ENCODE peak calls at places on chromosomes 1 and 21, in six cellular contexts. One of them, this sample, is unnamed.
A peak's percentile ranks its signal among the peaks of the same experiment; 100 is the strongest.

GRCh38 chr21:37565530-37566223 is 199.1 kb downstream of the DYRK1A start:
- DNase-seq in H1: no peak
- DNase-seq in GM12878: no peak
- DNase-seq in HepG2: peak; percentile 90
- DNase-seq in GM12891: no peak
- DNase-seq in K562: no peak
- DNase-seq in this sample: no peak

GRCh38 chr1:237041795-237042466 is at the start of gene RYR2:
- DNase-seq in HepG2: no peak
- DNase-seq in H1: peak; percentile 70
- DNase-seq in GM12891: peak; percentile 21
- DNase-seq in K562: no peak
- DNase-seq in GM12878: no peak
- DNase-seq in this sample: no peak

GRCh38 chr1:77759090-77760028 is at the start of gene USP33:
- DNase-seq in H1: peak; percentile 63
- DNase-seq in GM12878: no peak
- DNase-seq in K562: peak; percentile 96
- DNase-seq in GM12891: peak; percentile 78
- DNase-seq in HepG2: peak; percentile 72
- DNase-seq in this sample: peak; percentile 73

GRCh38 chr21:14545906-14546480 is at the start of gene SAMSN1:
- DNase-seq in H1: no peak
- DNase-seq in GM12878: peak; percentile 78
- DNase-seq in GM12891: no peak
- DNase-seq in HepG2: no peak
- DNase-seq in K562: peak; percentile 60
- DNase-seq in this sample: no peak

GRCh38 chr1:230205719-230206198 is 138.7 kb downstream of the GALNT2 start:
- DNase-seq in H1: no peak
- DNase-seq in GM12891: no peak
- DNase-seq in HepG2: no peak
- DNase-seq in K562: peak; percentile 81
- DNase-seq in GM12878: no peak
- DNase-seq in this sample: no peak

GRCh38 chr1:27001570-27002360 is 8.3 kb downstream of the TRNP1 start:
- DNase-seq in K562: no peak
- DNase-seq in GM12878: peak; percentile 38
- DNase-seq in H1: no peak
- DNase-seq in GM12891: no peak
- DNase-seq in HepG2: peak; percentile 50
- DNase-seq in this sample: no peak

GRCh38 chr1:221263831-221264767 is 384.9 kb downstream of the HLX start:
- DNase-seq in H1: peak; percentile 9
- DNase-seq in GM12878: peak; percentile 5
- DNase-seq in HepG2: peak; percentile 52
- DNase-seq in GM12891: peak; percentile 9
- DNase-seq in K562: peak; percentile 51
- DNase-seq in this sample: no peak

GRCh38 chr1:231338270-231339128 is at the start of gene SPRTN:
- DNase-seq in GM12891: peak; percentile 19
- DNase-seq in K562: peak; percentile 92
- DNase-seq in H1: no peak
- DNase-seq in GM12878: no peak
- DNase-seq in HepG2: no peak
- DNase-seq in this sample: peak; percentile 34

GRCh38 chr1:85407978-85408377 is 57.0 kb downstream of the DDAH1 start:
- DNase-seq in GM12891: no peak
- DNase-seq in GM12878: no peak
- DNase-seq in K562: no peak
- DNase-seq in HepG2: no peak
- DNase-seq in H1: no peak
- DNase-seq in this sample: no peak

GRCh38 chr1:231629132-231629531 is 2.5 kb downstream of the DISC1 start:
- DNase-seq in GM12891: no peak
- DNase-seq in GM12878: no peak
- DNase-seq in K562: no peak
- DNase-seq in HepG2: no peak
- DNase-seq in H1: no peak
- DNase-seq in this sample: no peak

GRCh38 chr1:23799570-23800395 is 771 bp downstream of the GALE start:
- DNase-seq in HepG2: peak; percentile 61
- DNase-seq in GM12878: no peak
- DNase-seq in K562: peak; percentile 72
- DNase-seq in H1: no peak
- DNase-seq in GM12891: peak; percentile 47
- DNase-seq in this sample: peak; percentile 51

GRCh38 chr1:78641558-78641957 is 8.1 kb upstream of the IFI44 start:
- DNase-seq in GM12878: no peak
- DNase-seq in GM12891: no peak
- DNase-seq in K562: no peak
- DNase-seq in HepG2: no peak
- DNase-seq in H1: no peak
- DNase-seq in this sample: no peak

GRCh38 chr21:40829791-40830190 is 17.2 kb downstream of the DSCAM start:
- DNase-seq in GM12891: no peak
- DNase-seq in H1: no peak
- DNase-seq in K562: no peak
- DNase-seq in GM12878: no peak
- DNase-seq in HepG2: no peak
- DNase-seq in this sample: no peak

GRCh38 chr1:172948457-172948856 is 102.3 kb downstream of the TNFSF18 start:
- DNase-seq in HepG2: no peak
- DNase-seq in GM12878: no peak
- DNase-seq in GM12891: no peak
- DNase-seq in K562: no peak
- DNase-seq in H1: no peak
- DNase-seq in this sample: no peak

GRCh38 chr1:162596514-162597170 is 35.1 kb downstream of the UAP1 start:
- DNase-seq in HepG2: peak; percentile 83
- DNase-seq in GM12891: no peak
- DNase-seq in GM12878: no peak
- DNase-seq in H1: no peak
- DNase-seq in K562: no peak
- DNase-seq in this sample: no peak

GRCh38 chr1:61043010-61043820 is 39.1 kb upstream of the NFIA start:
- DNase-seq in GM12878: no peak
- DNase-seq in K562: no peak
- DNase-seq in HepG2: peak; percentile 37
- DNase-seq in GM12891: peak; percentile 51
- DNase-seq in H1: no peak
- DNase-seq in this sample: peak; percentile 44

GRCh38 chr21:15276243-15276642 is 211.4 kb upstream of the NRIP1 start:
- DNase-seq in K562: no peak
- DNase-seq in GM12878: no peak
- DNase-seq in HepG2: no peak
- DNase-seq in GM12891: no peak
- DNase-seq in H1: no peak
- DNase-seq in this sample: no peak

GRCh38 chr1:168865850-168866620 is 137.0 kb upstream of the DPT start:
- DNase-seq in K562: no peak
- DNase-seq in H1: no peak
- DNase-seq in GM12878: no peak
- DNase-seq in HepG2: no peak
- DNase-seq in GM12891: no peak
- DNase-seq in this sample: no peak

GRCh38 chr1:75559141-75559540 is 51.8 kb downstream of the SLC44A5 start:
- DNase-seq in GM12878: no peak
- DNase-seq in H1: no peak
- DNase-seq in HepG2: no peak
- DNase-seq in K562: no peak
- DNase-seq in GM12891: no peak
- DNase-seq in this sample: no peak

GRCh38 chr1:79353224-79353623 is 346.7 kb upstream of the ADGRL4 start:
- DNase-seq in HepG2: peak; percentile 2
- DNase-seq in GM12891: no peak
- DNase-seq in GM12878: no peak
- DNase-seq in K562: no peak
- DNase-seq in H1: no peak
- DNase-seq in this sample: no peak

GRCh38 chr1:77687519-77687906 is 5.1 kb upstream of the ZZZ3 start:
- DNase-seq in H1: peak; percentile 51
- DNase-seq in HepG2: peak; percentile 41
- DNase-seq in GM12891: no peak
- DNase-seq in K562: no peak
- DNase-seq in GM12878: no peak
- DNase-seq in this sample: no peak

GRCh38 chr21:39073063-39073462 is 110.2 kb downstream of the PSMG1 start:
- DNase-seq in H1: no peak
- DNase-seq in K562: no peak
- DNase-seq in HepG2: no peak
- DNase-seq in GM12878: no peak
- DNase-seq in GM12891: no peak
- DNase-seq in this sample: no peak

GRCh38 chr1:166197141-166197540 is 30.3 kb upstream of the FAM78B start:
- DNase-seq in HepG2: no peak
- DNase-seq in GM12891: no peak
- DNase-seq in K562: no peak
- DNase-seq in H1: no peak
- DNase-seq in GM12878: no peak
- DNase-seq in this sample: no peak

GRCh38 chr21:46160563-46161179 is 5.3 kb upstream of the FTCD start:
- DNase-seq in K562: no peak
- DNase-seq in GM12878: no peak
- DNase-seq in HepG2: no peak
- DNase-seq in H1: no peak
- DNase-seq in GM12891: no peak
- DNase-seq in this sample: no peak

GRCh38 chr1:198528376-198528775 is 12.1 kb downstream of the ATP6V1G3 start:
- DNase-seq in H1: no peak
- DNase-seq in GM12891: no peak
- DNase-seq in HepG2: no peak
- DNase-seq in GM12878: no peak
- DNase-seq in K562: no peak
- DNase-seq in this sample: no peak

GRCh38 chr1:206503591-206504362 is 3.6 kb upstream of the RASSF5 start:
- DNase-seq in HepG2: peak; percentile 15
- DNase-seq in GM12891: no peak
- DNase-seq in K562: peak; percentile 79
- DNase-seq in GM12878: peak; percentile 95
- DNase-seq in H1: no peak
- DNase-seq in this sample: no peak

GRCh38 chr1:46757956-46758304 is 39.0 kb upstream of the EFCAB14 start:
- DNase-seq in GM12878: no peak
- DNase-seq in GM12891: no peak
- DNase-seq in K562: no peak
- DNase-seq in H1: no peak
- DNase-seq in HepG2: no peak
- DNase-seq in this sample: no peak

DNA sequence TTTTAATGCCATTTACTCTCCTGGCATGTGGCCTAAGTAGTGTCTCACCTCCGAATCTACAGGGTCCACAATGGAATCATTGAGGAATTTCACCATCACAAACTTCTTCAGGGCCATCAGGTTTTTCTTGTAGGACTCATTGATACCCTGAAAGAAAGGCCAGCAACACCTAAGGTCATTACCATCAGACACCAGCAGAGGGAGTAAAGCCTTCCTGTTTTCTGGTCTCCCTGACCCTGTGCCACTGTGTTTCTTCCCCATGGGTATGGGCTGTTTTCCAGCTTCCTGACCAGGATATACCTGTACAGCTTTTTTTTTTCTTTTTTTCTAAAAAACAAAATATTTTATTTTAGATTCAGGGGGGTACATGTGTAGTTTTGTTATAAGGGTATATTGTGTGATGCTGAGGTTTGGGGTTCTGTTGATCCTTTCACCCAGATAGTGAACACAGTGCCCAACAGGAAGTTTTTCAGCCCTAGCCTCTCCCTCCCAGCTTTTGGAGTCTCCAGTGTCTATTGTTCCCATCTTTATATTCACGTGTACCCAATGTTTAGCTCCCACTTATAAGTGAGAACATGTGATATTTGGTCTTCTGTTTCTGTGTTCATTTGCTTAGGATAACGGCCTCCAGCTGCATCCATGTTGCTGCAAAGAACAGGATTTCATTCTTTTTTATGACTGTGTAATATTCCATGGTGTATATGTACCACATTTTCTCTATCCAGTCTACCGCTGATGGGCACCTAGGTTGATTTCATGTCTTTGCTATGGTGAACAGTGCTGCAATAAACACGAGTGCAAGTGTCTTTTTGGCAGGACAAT is 18.3 kb downstream of the PPT1 start:
- DNase-seq in GM12878: no peak
- DNase-seq in H1: no peak
- DNase-seq in K562: peak; percentile 73
- DNase-seq in HepG2: peak; percentile 59
- DNase-seq in GM12891: peak; percentile 30
- DNase-seq in this sample: peak; percentile 32
- TF ChIP-seq POLR2AphosphoS5 in GM12878: no peak
- TF ChIP-seq POLR2AphosphoS5 in H1: no peak
- TF ChIP-seq POLR2AphosphoS5 in K562: no peak
- TF ChIP-seq POLR2AphosphoS5 in HepG2: no peak
- TF ChIP-seq POLR2AphosphoS5 in GM12891: no peak
- TF ChIP-seq POLR2AphosphoS5 in this sample: no peak

DNA sequence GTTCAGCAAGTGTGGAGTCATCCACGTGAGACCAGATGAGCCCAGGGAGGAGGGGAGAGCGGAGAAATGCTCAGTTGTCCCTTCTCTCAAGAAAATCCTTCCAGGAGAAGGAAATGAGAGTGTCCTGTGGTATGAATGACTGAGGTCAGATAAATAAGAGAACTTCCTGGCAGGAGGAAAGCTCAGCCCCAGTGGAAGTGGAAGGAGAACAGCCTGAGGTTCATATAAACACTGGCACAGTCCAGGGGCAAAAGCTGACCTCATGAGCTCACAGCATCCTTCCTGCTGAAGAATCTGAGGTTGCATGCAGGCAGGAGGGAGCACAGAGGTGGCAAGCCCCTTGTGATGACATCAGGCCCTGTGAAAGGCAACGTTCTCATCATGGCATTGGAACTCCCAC is 97.7 kb downstream of the NAV1 start:
- DNase-seq in K562: no peak
- DNase-seq in H1: no peak
- DNase-seq in GM12878: no peak
- DNase-seq in GM12891: no peak
- DNase-seq in HepG2: no peak
- DNase-seq in this sample: no peak
- TF ChIP-seq POLR2A in K562: no peak
- TF ChIP-seq POLR2A in H1: no peak
- TF ChIP-seq POLR2A in GM12878: no peak
- TF ChIP-seq POLR2A in GM12891: no peak
- TF ChIP-seq POLR2A in HepG2: no peak
- TF ChIP-seq POLR2A in this sample: no peak

GRCh38 chr1:9338354-9339250 is 45.9 kb downstream of the SPSB1 start:
- DNase-seq in K562: no peak
- DNase-seq in H1: no peak
- DNase-seq in GM12878: no peak
- DNase-seq in GM12891: no peak
- DNase-seq in HepG2: no peak
- DNase-seq in this sample: no peak
- TF ChIP-seq TAF1 in K562: no peak
- TF ChIP-seq TAF1 in H1: no peak
- TF ChIP-seq TAF1 in GM12878: no peak
- TF ChIP-seq TAF1 in GM12891: no peak
- TF ChIP-seq TAF1 in HepG2: no peak
- TF ChIP-seq TAF1 in this sample: no peak

DNA sequence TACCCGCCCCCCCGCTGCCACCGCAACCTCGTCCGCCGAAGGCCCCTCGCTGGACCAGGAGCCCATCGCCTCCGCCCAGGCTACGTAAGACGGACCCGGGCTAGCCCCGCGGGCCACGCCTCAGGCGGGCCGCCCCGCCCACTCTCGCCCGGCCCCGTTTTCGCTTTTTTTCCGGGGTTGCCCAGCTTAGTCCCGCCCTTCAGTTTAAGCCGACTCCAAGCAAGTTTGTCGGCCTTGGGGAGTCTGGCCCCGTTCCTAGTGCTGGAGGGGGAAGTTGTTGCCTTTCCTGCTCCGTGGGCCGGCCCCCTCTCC is 3.0 kb downstream of the RUSC1 start:
- DNase-seq in GM12891: peak; percentile 81
- DNase-seq in K562: peak; percentile 84
- DNase-seq in H1: peak; percentile 77
- DNase-seq in GM12878: no peak
- DNase-seq in HepG2: peak; percentile 75
- DNase-seq in this sample: peak; percentile 81
- TF ChIP-seq POLR2AphosphoS5 in GM12891: no peak
- TF ChIP-seq POLR2AphosphoS5 in K562: no peak
- TF ChIP-seq POLR2AphosphoS5 in H1: no peak
- TF ChIP-seq POLR2AphosphoS5 in GM12878: no peak
- TF ChIP-seq POLR2AphosphoS5 in HepG2: no peak
- TF ChIP-seq POLR2AphosphoS5 in this sample: no peak